ENCODE peak calls at places on chromosome 10, in six cellular contexts. G is fibroblast of pulmonary artery, N is heart left ventricle, H is cardiac fibroblast, J is colonic mucosa, C is HFF-Myc. Y is an unnamed sample.

GRCh38 chr10:29496341-29497162 is 138.2 kb downstream of the SVIL start:
- DNase-seq in G (peak; percentile 73), N (peak; percentile 88), H (peak; percentile 75), J (peak; percentile 79), C (peak; percentile 31), Y (peak; percentile 20)

GRCh38 chr10:18501198-18501597 is 150.2 kb downstream of the NSUN6 start:
- DNase-seq in G (no peak), N (no peak), H (peak; percentile 53), J (no peak), C (no peak), Y (peak; percentile 15)

GRCh38 chr10:73853196-73853595 is 21.2 kb downstream of the CAMK2G start:
- DNase-seq in G (no peak), N (no peak), H (no peak), J (no peak), C (no peak), Y (no peak)

GRCh38 chr10:70908426-70909296 is 20.3 kb upstream of the PCBD1 start:
- DNase-seq in G (no peak), N (peak; percentile 11), H (no peak), J (no peak), C (no peak), Y (no peak)

GRCh38 chr10:68600041-68600778 is 40.1 kb downstream of the TET1 start:
- DNase-seq in G (peak; percentile 87), N (peak; percentile 73), H (peak; percentile 77), J (peak; percentile 64), C (no peak), Y (peak; percentile 71)

GRCh38 chr10:84696610-84697009 is 368.2 kb downstream of the CCSER2 start:
- DNase-seq in G (no peak), N (no peak), H (no peak), J (no peak), C (no peak), Y (no peak)

GRCh38 chr10:43198682-43199005 is 60.4 kb downstream of the CSGALNACT2 start:
- DNase-seq in G (no peak), N (peak; percentile 51), H (no peak), J (no peak), C (no peak), Y (no peak)

GRCh38 chr10:43209064-43209455 is 57.8 kb downstream of the RASGEF1A start:
- DNase-seq in G (no peak), N (peak; percentile 32), H (no peak), J (no peak), C (no peak), Y (no peak)

GRCh38 chr10:85098835-85099521 is 770.6 kb downstream of the CCSER2 start:
- DNase-seq in G (no peak), N (no peak), H (no peak), J (no peak), C (no peak), Y (no peak)

GRCh38 chr10:97915346-97915745 is 65.7 kb downstream of the GOLGA7B start:
- DNase-seq in G (no peak), N (no peak), H (no peak), J (no peak), C (no peak), Y (no peak)

GRCh38 chr10:122474145-122474739 is 12.9 kb downstream of the HTRA1 start:
- DNase-seq in G (peak; percentile 49), N (no peak), H (no peak), J (no peak), C (no peak), Y (no peak)

GRCh38 chr10:129777687-129778086 is 186.4 kb downstream of the EBF3 start:
- DNase-seq in G (no peak), N (no peak), H (no peak), J (no peak), C (no peak), Y (no peak)

GRCh38 chr10:4651404-4652037 is 174.5 kb upstream of the AKR1E2 start:
- DNase-seq in G (no peak), N (no peak), H (peak; percentile 18), J (no peak), C (no peak), Y (no peak)

GRCh38 chr10:65194131-65194530 is 1672.9 kb downstream of the REEP3 start:
- DNase-seq in G (peak; percentile 10), N (no peak), H (peak; percentile 4), J (no peak), C (no peak), Y (no peak)

GRCh38 chr10:48751730-48752129 is 67.1 kb downstream of the WDFY4 start:
- DNase-seq in G (no peak), N (no peak), H (no peak), J (no peak), C (no peak), Y (no peak)

GRCh38 chr10:4095171-4095570 is 310.2 kb upstream of the KLF6 start:
- DNase-seq in G (no peak), N (no peak), H (no peak), J (no peak), C (no peak), Y (no peak)

GRCh38 chr10:98006266-98006665 is 24.2 kb downstream of the CRTAC1 start:
- DNase-seq in G (no peak), N (no peak), H (no peak), J (peak; percentile 43), C (no peak), Y (no peak)

GRCh38 chr10:24901686-24902399 is 50.6 kb downstream of the PRTFDC1 start:
- DNase-seq in G (peak; percentile 91), N (no peak), H (peak; percentile 91), J (peak; percentile 79), C (peak; percentile 90), Y (peak; percentile 63)

GRCh38 chr10:121715076-121715475 is 116.8 kb upstream of the FGFR2 start:
- DNase-seq in G (no peak), N (no peak), H (no peak), J (no peak), C (no peak), Y (no peak)

GRCh38 chr10:89923661-89924060 is 222.3 kb downstream of the KIF20B start:
- DNase-seq in G (no peak), N (no peak), H (no peak), J (no peak), C (no peak), Y (no peak)

GRCh38 chr10:74150151-74151056 is at the start of gene AP3M1:
- DNase-seq in G (no peak), N (peak; percentile 89), H (no peak), J (peak; percentile 86), C (no peak), Y (no peak)

GRCh38 chr10:102096449-102096848 is 23.7 kb downstream of the LDB1 start:
- DNase-seq in G (no peak), N (no peak), H (no peak), J (no peak), C (no peak), Y (no peak)

GRCh38 chr10:33263453-33263852 is 71.0 kb downstream of the NRP1 start:
- DNase-seq in G (peak; percentile 62), N (no peak), H (peak; percentile 72), J (no peak), C (no peak), Y (no peak)

GRCh38 chr10:34689053-34689452 is 126.0 kb downstream of the PARD3 start:
- DNase-seq in G (peak; percentile 75), N (no peak), H (peak; percentile 70), J (no peak), C (no peak), Y (no peak)

GRCh38 chr10:131871673-131872005 is 29.2 kb upstream of the PPP2R2D start:
- DNase-seq in G (no peak), N (no peak), H (no peak), J (no peak), C (no peak), Y (no peak)

GRCh38 chr10:126247454-126247975 is 140.8 kb downstream of the ADAM12 start:
- DNase-seq in G (peak; percentile 99), N (no peak), H (peak; percentile 100), J (peak; percentile 32), C (peak; percentile 90), Y (no peak)

GRCh38 chr10:30744124-30744523 is 114.6 kb upstream of the LYZL2 start:
- DNase-seq in G (no peak), N (no peak), H (no peak), J (no peak), C (no peak), Y (no peak)

GRCh38 chr10:35136263-35136815 is 9.7 kb downstream of the CREM start:
- DNase-seq in G (no peak), N (no peak), H (no peak), J (no peak), C (no peak), Y (no peak)

GRCh38 chr10:124446830-124447740 is 2.8 kb downstream of the NKX1-2 start:
- DNase-seq in G (no peak), N (no peak), H (no peak), J (no peak), C (no peak), Y (no peak)
- H3K4me3 ChIP-seq in G (no peak overlapping the region), N (peak overlapping the region; percentile 28), H (no peak overlapping the region), J (no peak overlapping the region), C (no peak overlapping the region), Y (no peak overlapping the region)

DNA sequence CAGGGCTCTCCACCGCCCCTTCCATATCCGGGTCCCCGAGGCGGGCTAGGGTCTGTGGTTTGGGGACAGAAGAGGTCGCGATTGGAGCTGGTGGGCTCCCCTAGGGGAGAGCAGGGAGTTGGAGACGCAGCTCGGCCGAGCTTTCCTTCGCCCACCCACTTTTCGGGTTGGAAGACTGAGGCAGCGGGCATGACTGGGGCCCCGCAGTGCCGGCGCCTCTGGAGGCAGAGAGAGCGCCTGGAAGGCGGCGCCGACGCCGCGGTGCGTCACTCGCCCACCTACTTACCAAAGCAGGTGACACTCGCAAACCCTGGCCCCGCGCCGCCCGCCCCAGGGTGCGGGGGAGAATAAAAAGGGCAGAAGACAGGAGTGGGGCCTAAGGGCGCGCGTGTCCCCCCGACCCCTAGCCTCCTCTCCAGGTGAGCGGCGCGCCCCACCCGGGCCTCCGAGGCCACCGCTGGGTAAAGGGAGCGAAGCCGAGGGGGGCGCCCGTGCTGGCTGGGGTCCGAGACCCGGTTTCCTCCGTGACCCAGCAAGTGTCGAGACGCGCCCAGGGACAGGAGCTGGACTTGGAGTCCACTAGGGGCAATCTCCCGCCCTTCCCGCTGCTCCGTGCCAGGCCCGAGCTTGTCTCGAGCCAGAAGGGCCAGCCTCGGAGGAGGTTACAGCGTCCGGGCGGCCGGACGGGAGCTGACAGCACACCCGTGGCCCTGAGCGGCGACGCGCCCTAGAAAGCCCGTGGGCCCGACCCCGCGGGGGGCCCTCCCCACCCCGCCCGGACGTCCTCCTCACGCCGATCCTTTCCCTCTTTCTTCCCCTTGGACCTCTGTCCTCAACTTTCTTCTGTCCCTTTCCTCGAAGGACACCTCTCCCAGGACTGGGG is 34.4 kb upstream of the GRID1 start:
- DNase-seq in G (peak; percentile 34), N (peak; percentile 76), H (peak; percentile 46), J (peak; percentile 52), C (no peak), Y (peak; percentile 75)
- TF ChIP-seq CTCF in G (peak; percentile 7), N (no peak), H (peak; percentile 33), J (no peak), C (no peak), Y (peak; percentile 14)

GRCh38 chr10:17226891-17227303 is 1.1 kb upstream of the VIM start:
- DNase-seq in G (no peak), N (no peak), H (no peak), J (no peak), C (no peak), Y (no peak)
- H3K4me3 ChIP-seq in G (peak overlapping the region; percentile 98), N (peak overlapping the region; percentile 93), H (peak overlapping the region; percentile 8), J (no peak overlapping the region), C (no peak overlapping the region), Y (no peak overlapping the region)

DNA sequence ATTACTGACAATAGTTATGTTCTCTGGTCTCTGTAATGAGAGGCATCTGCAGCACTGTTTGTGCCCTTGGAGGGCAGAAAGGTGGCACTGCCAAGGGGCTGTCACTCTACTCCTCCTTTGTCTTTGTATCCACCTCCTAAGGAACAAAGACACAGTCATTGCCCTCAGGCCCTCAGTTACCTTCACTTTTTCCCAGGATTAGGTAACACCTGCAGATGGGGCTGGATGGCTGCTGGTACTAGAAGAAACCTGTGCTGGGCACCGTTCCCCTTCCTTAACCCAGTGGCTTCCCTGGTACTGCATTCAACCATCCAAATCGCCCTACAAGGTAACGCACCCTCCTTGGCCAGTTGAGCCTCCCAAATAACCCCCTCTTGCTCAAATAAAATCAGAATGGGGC is 246.9 kb upstream of the NEBL start:
- DNase-seq in G (no peak), N (no peak), H (no peak), J (no peak), C (no peak), Y (no peak)
- TF ChIP-seq CTCF in G (no peak), N (no peak), H (no peak), J (no peak), C (no peak), Y (no peak)

Y was measured in GM06990.